ENCODE peak calls at places on chromosomes 3 and 15, in eight cellular contexts. R, O, S, H, U, X, I and N are unnamed samples. For H3K4me1, the result is how much of the 10 kb centered on the place peaks cover.

GRCh38 chr3:15102833-15103232 is 3.9 kb upstream of the RBSN start:
- DNase-seq in I (no peak), H (peak), R (no peak), U (no peak), X (no peak), S (no peak), O (peak), N (no peak)

GRCh38 chr3:69081583-69082262 is 1.6 kb upstream of the UBA3 start:
- DNase-seq in U (peak), H (no peak), S (no peak), O (peak), I (no peak), X (no peak), R (no peak), N (no peak)

GRCh38 chr15:84831028-84831427 is 13.9 kb downstream of the ALPK3 start:
- DNase-seq in R (no peak), H (no peak), U (no peak), I (no peak), X (no peak), O (no peak), S (no peak), N (no peak)

GRCh38 chr3:134757549-134758069 is 37.5 kb upstream of the EPHB1 start:
- DNase-seq in O (no peak), U (no peak), I (no peak), R (no peak), X (no peak), S (no peak), H (no peak), N (peak)

GRCh38 chr15:79989682-79990081 is 18.7 kb upstream of the BCL2A1 start:
- DNase-seq in R (peak), H (peak), O (no peak), U (no peak), X (no peak), I (no peak), S (no peak), N (no peak)

GRCh38 chr3:39809181-39809994 is at the start of gene MYRIP:
- DNase-seq in H (no peak), I (no peak), O (no peak), X (peak), R (no peak), U (peak), S (peak), N (no peak)

GRCh38 chr3:156358232-156358631 is 196.7 kb downstream of the SSR3 start:
- DNase-seq in H (no peak), X (no peak), U (no peak), O (no peak), I (no peak), S (no peak), R (no peak), N (no peak)

GRCh38 chr3:38348903-38349302 is 2.3 kb downstream of the XYLB start:
- DNase-seq in H (no peak), R (peak), S (no peak), O (peak), X (no peak), U (peak), I (no peak), N (no peak)

GRCh38 chr3:39219702-39220101 is 27.3 kb upstream of the XIRP1 start:
- DNase-seq in I (no peak), R (no peak), O (no peak), H (no peak), U (no peak), X (no peak), S (no peak), N (peak)

GRCh38 chr15:89792106-89792805 is 16.1 kb downstream of the MESP2 start:
- DNase-seq in U (no peak), R (no peak), I (no peak), O (no peak), X (no peak), S (no peak), H (no peak), N (no peak)

GRCh38 chr3:23324745-23325144 is 121.6 kb downstream of the UBE2E2 start:
- DNase-seq in X (no peak), U (peak), S (no peak), R (peak), O (peak), I (no peak), H (peak), N (no peak)

GRCh38 chr3:71721721-71722157 is 3.5 kb downstream of the EIF4E3 start:
- DNase-seq in X (no peak), H (no peak), I (no peak), S (no peak), R (no peak), O (no peak), U (no peak), N (no peak)

GRCh38 chr3:52827441-52827840 is 3.0 kb downstream of the ITIH4 start:
- DNase-seq in O (no peak), S (no peak), I (no peak), X (no peak), H (no peak), R (peak), U (no peak), N (no peak)

GRCh38 chr15:68595260-68595564 is 16.4 kb downstream of the CORO2B start:
- DNase-seq in R (no peak), X (no peak), O (no peak), U (no peak), H (no peak), S (no peak), I (no peak), N (no peak)

GRCh38 chr3:139202959-139203349 is 140.9 kb upstream of the MRPS22 start:
- DNase-seq in U (no peak), R (no peak), I (no peak), S (no peak), O (no peak), H (no peak), X (no peak), N (no peak)

GRCh38 chr3:34012102-34012461 is 213.7 kb downstream of the PDCD6IP start:
- DNase-seq in U (peak), X (no peak), I (peak), H (peak), S (peak), O (peak), R (peak), N (no peak)

GRCh38 chr15:99155961-99156443 is 51.1 kb downstream of the SYNM start:
- DNase-seq in O (peak), U (no peak), R (peak), X (no peak), S (no peak), H (peak), I (no peak), N (no peak)

GRCh38 chr15:66964791-66965190 is 100.6 kb upstream of the SMAD3 start:
- DNase-seq in S (no peak), I (no peak), U (no peak), O (no peak), X (no peak), R (no peak), H (no peak), N (no peak)

GRCh38 chr3:164940737-164941136 is 137.6 kb downstream of the SI start:
- DNase-seq in O (peak), U (no peak), X (no peak), R (no peak), S (no peak), I (no peak), H (no peak), N (no peak)

GRCh38 chr15:78637776-78638435 is 3.1 kb downstream of the CHRNB4 start:
- DNase-seq in X (no peak), I (no peak), O (no peak), U (no peak), H (no peak), R (no peak), S (no peak), N (no peak)

GRCh38 chr3:13137808-13138565 is 64.8 kb upstream of the IQSEC1 start:
- DNase-seq in S (no peak), O (no peak), I (no peak), X (no peak), H (no peak), R (no peak), U (no peak), N (no peak)

GRCh38 chr3:14636496-14637087 is 15.0 kb upstream of the CCDC174 start:
- DNase-seq in R (no peak), H (no peak), S (no peak), O (no peak), I (no peak), X (no peak), U (no peak), N (no peak)

GRCh38 chr3:70716832-70717231 is 404.4 kb upstream of the MDFIC2 start:
- DNase-seq in U (peak), I (no peak), H (peak), O (peak), S (no peak), X (no peak), R (peak), N (no peak)

GRCh38 chr3:146739203-146739671 is 134.1 kb upstream of the PLSCR5 start:
- DNase-seq in U (no peak), R (no peak), H (no peak), X (no peak), S (no peak), I (no peak), O (no peak), N (no peak)

GRCh38 chr3:115486880-115487279 is 136.4 kb upstream of the GAP43 start:
- DNase-seq in H (no peak), S (no peak), I (no peak), O (no peak), X (no peak), U (no peak), R (no peak), N (no peak)

GRCh38 chr3:183591881-183592521 is 36.5 kb upstream of the KLHL6 start:
- DNase-seq in O (no peak), X (no peak), S (no peak), H (peak), I (peak), R (no peak), U (peak), N (no peak)

GRCh38 chr3:139353920-139354556 is 10.2 kb downstream of the MRPS22 start:
- DNase-seq in X (no peak), U (peak), I (peak), H (peak), O (peak), S (peak), R (peak), N (no peak)

GRCh38 chr3:116139607-116140006 is 305.7 kb downstream of the LSAMP start:
- DNase-seq in X (no peak), U (no peak), R (peak), O (peak), I (no peak), H (no peak), S (no peak), N (no peak)

GRCh38 chr3:46926447-46926846 is 48.9 kb downstream of the PTH1R start:
- DNase-seq in I (no peak), U (no peak), S (no peak), R (no peak), H (no peak), X (no peak), O (no peak), N (no peak)
- H3K4me1 ChIP-seq in I (under half), U (under half), S (half or more), R (under half), H (under half), X (half or more), O (under half), N (half or more)

DNA sequence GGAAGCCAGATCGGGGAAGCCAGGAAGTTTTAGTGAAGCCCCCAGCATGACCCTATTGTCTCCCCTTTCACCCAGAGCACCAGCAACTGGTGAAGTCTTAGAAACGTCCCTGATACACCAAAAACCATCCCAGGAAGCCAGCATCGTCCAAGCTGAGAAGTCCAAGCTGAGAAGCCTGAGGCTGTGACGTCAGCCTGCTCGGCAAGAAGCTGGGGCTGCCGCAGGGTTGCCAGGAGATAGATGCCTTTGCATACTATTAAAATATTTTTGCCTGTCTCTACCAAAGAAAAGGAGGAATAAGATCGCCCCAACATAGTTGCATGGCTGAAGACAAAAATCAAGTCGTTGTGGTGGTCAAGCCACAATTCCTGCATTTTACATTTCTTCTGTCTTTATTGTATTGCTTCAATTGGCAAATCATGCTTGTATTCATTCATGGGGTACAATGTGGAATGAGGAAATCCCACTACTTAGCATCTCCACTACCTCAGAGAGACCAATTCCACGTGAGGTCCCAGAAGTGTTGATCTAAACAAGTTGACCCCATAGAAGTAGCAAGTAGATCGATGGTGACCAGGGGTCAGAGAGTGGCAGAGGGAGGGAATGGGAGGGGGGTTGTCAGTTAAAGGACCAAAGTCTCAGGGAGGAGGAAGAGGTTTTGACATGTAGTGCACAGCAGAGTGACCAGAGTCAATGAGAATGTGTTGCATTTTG is 19.6 kb upstream of the EMC3 start:
- DNase-seq in H (no peak), U (no peak), X (no peak), I (no peak), O (no peak), S (no peak), R (no peak), N (no peak)
- H3K4me1 ChIP-seq in H (under half), U (under half), X (under half), I (under half), O (under half), S (under half), R (under half), N (under half)

GRCh38 chr3:73610493-73610892 is 14.2 kb downstream of the PDZRN3 start:
- DNase-seq in R (no peak), H (no peak), O (no peak), X (no peak), U (no peak), I (no peak), S (no peak), N (no peak)

GRCh38 chr3:73611176-73611575 is 13.6 kb downstream of the PDZRN3 start:
- DNase-seq in I (no peak), U (no peak), H (no peak), R (peak), S (no peak), O (no peak), X (no peak), N (no peak)

GRCh38 chr3:73609655-73610054 is 15.1 kb downstream of the PDZRN3 start:
- DNase-seq in R (no peak), U (no peak), X (no peak), I (no peak), O (no peak), S (no peak), H (no peak), N (no peak)

GRCh38 chr3:73605861-73606260 is 18.9 kb downstream of the PDZRN3 start:
- DNase-seq in I (no peak), S (no peak), O (no peak), R (no peak), X (no peak), H (no peak), U (no peak), N (no peak)

GRCh38 chr3:73608805-73609641 is 15.7 kb downstream of the PDZRN3 start:
- DNase-seq in O (no peak), X (no peak), S (no peak), I (no peak), U (no peak), H (no peak), R (no peak), N (no peak)
- H3K4me1 ChIP-seq in O (under half), X (half or more), S (under half), I (under half), U (under half), H (under half), R (under half), N (half or more)

GRCh38 chr3:129028866-129029265 is 27.8 kb downstream of the EFCC1 start:
- DNase-seq in S (no peak), U (no peak), H (no peak), R (no peak), O (no peak), I (no peak), X (no peak), N (no peak)
- H3K4me1 ChIP-seq in S (under half), U (under half), H (under half), R (under half), O (under half), I (under half), X (under half), N (under half)

GRCh38 chr3:36763111-36763849 is 1.1 kb downstream of the DCLK3 start:
- DNase-seq in O (no peak), S (no peak), H (no peak), I (no peak), X (no peak), U (no peak), R (no peak), N (no peak)

GRCh38 chr3:36769926-36770325 is 5.6 kb upstream of the DCLK3 start:
- DNase-seq in S (no peak), X (no peak), U (no peak), R (no peak), I (no peak), H (no peak), O (no peak), N (no peak)

GRCh38 chr3:36763850-36764703 is at the start of gene DCLK3:
- DNase-seq in X (peak), H (no peak), O (no peak), I (no peak), U (no peak), S (no peak), R (no peak), N (no peak)

GRCh38 chr3:36765104-36765503 is 751 bp upstream of the DCLK3 start:
- DNase-seq in R (no peak), X (no peak), I (no peak), U (no peak), H (no peak), S (no peak), O (no peak), N (no peak)

DNA sequence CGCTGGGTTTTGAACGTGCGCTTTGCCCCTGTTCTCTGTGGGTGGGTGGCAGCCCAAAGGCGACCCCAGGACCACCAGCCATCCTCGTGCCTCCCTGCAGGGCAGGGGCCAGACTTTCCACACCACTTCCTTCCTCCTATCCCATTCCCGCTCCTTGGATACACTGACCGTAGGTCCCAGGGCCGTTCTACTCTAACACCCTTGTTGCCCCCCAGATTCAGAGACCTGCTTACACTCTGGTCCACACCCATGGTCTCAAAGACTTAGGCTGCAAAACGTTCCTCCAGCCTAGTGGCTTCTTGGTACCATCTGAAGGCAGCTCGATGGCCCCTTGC is 318 bp upstream of the DCLK3 start:
- DNase-seq in H (no peak), U (no peak), I (no peak), S (no peak), R (no peak), X (no peak), O (no peak), N (no peak)
- H3K4me1 ChIP-seq in H (under half), U (under half), I (under half), S (under half), R (under half), X (under half), O (under half), N (under half)

GRCh38 chr15:73928241-73928579 is 1.9 kb downstream of the LOXL1 start:
- DNase-seq in R (no peak), S (no peak), H (no peak), I (no peak), U (no peak), O (no peak), X (no peak), N (no peak)
- H3K4me1 ChIP-seq in R (half or more), S (under half), H (half or more), I (under half), U (under half), O (under half), X (under half), N (half or more)

DNA sequence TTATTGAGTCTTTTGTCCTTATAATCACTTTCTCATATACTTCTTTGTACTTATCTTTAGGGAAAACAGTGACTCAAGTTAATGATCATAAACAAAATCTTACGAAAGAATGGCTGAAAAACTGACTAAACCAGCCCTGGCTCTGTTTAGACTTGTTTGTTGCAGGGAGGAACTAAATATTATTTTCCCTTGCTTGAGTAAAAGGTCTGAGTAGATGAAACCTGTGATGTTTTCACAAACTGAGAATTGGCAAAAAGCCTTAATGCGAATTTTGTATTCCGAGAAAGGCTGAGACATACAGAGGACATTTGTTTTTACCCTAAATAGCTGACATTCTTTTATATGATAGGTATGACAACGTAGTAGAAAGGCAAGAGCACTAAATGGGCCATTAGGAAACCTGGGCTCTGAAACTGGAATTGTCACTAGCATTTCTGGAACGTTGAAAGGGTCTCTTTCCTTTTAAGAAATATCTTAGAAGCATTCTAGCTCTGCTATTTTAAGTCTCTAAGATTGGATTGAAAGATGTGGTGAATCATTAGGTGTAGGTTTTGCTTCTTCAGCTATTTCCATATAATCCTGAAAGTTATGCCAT is 18.2 kb upstream of the CLDN16 start:
- DNase-seq in I (no peak), X (no peak), U (no peak), H (no peak), S (no peak), O (peak), R (peak), N (no peak)
- H3K4me1 ChIP-seq in I (under half), X (under half), U (under half), H (under half), S (under half), O (half or more), R (under half), N (under half)

GRCh38 chr3:58668247-58668646 is 1.7 kb upstream of the FAM3D start:
- DNase-seq in H (no peak), U (no peak), O (no peak), R (no peak), S (no peak), X (no peak), I (no peak), N (no peak)
- H3K4me1 ChIP-seq in H (under half), U (under half), O (under half), R (under half), S (under half), X (under half), I (under half), N (under half)

GRCh38 chr3:48184299-48184698 is 3.9 kb downstream of the CDC25A start:
- DNase-seq in U (no peak), H (no peak), S (no peak), O (no peak), X (no peak), R (no peak), I (no peak), N (no peak)
- H3K4me1 ChIP-seq in U (under half), H (under half), S (under half), O (under half), X (under half), R (under half), I (under half), N (under half)